ENCODE peak calls at places on chromosomes 3 and 15, in four cellular contexts. N is vagina, H is testis, R is transverse colon. A is an unnamed sample.

GRCh38 chr15:28904023-28904422 is 18.2 kb downstream of the APBA2 start:
- DNase-seq in R (no peak), N (no peak), H (no peak), A (no peak)

GRCh38 chr15:77863491-77864105 is 213.9 kb downstream of the TBC1D2B start:
- DNase-seq in N (no peak), R (no peak), H (no peak), A (no peak)

GRCh38 chr15:63593705-63594671 is 3.2 kb upstream of the FBXL22 start:
- DNase-seq in N (no peak), R (no peak), H (no peak), A (no peak)

GRCh38 chr3:124201786-124202185 is 209.9 kb upstream of the ROPN1 start:
- DNase-seq in R (peak; percentile 10), N (no peak), H (peak; percentile 44), A (no peak)

GRCh38 chr3:72569754-72570440 is 278.3 kb downstream of the SHQ1 start:
- DNase-seq in N (no peak), H (no peak), R (no peak), A (no peak)

GRCh38 chr15:74857082-74857655 is 14.2 kb upstream of the ULK3 start:
- DNase-seq in R (peak; percentile 70), H (no peak), N (no peak), A (peak; percentile 26)

GRCh38 chr3:48851407-48851806 is 3.7 kb upstream of the PRKAR2A start:
- DNase-seq in R (no peak), N (no peak), H (no peak), A (no peak)

GRCh38 chr3:9793161-9793781 is 389 bp downstream of the ARPC4 start:
- DNase-seq in R (peak; percentile 57), N (no peak), H (no peak), A (no peak)

GRCh38 chr3:30655187-30655812 is 48.9 kb downstream of the TGFBR2 start:
- DNase-seq in H (no peak), N (no peak), R (no peak), A (no peak)

GRCh38 chr3:35385271-35385670 is 254.1 kb upstream of the ARPP21 start:
- DNase-seq in R (no peak), H (no peak), N (no peak), A (no peak)

GRCh38 chr15:89052474-89052873 is 35.8 kb upstream of the ABHD2 start:
- DNase-seq in R (no peak), H (no peak), N (no peak), A (no peak)

GRCh38 chr3:65596511-65597224 is 442.1 kb downstream of the MAGI1 start:
- DNase-seq in H (no peak), R (no peak), N (no peak), A (no peak)

GRCh38 chr3:46196261-46196957 is 11.7 kb downstream of the CCR1 start:
- DNase-seq in N (no peak), R (no peak), H (no peak), A (no peak)

GRCh38 chr3:71299160-71299559 is 284.4 kb downstream of the FOXP1 start:
- DNase-seq in N (no peak), H (no peak), R (no peak), A (no peak)

GRCh38 chr15:101045835-101046691 is 126.9 kb downstream of the LRRK1 start:
- DNase-seq in H (peak; percentile 31), R (peak; percentile 5), N (peak; percentile 55), A (no peak)

GRCh38 chr3:63519426-63519825 is 133.0 kb upstream of the SNTN start:
- DNase-seq in N (no peak), R (no peak), H (no peak), A (no peak)

GRCh38 chr15:70763950-70764730 is 782 bp upstream of the UACA start:
- DNase-seq in H (no peak), N (no peak), R (no peak), A (peak; percentile 47)

GRCh38 chr3:10621749-10622148 is 116.4 kb upstream of the ATP2B2 start:
- DNase-seq in H (no peak), R (no peak), N (no peak), A (no peak)

GRCh38 chr3:50454671-50455070 is 48.8 kb downstream of the CACNA2D2 start:
- DNase-seq in R (no peak), H (no peak), N (no peak), A (no peak)

GRCh38 chr3:50447290-50447840 is 56.1 kb downstream of the CACNA2D2 start:
- DNase-seq in H (no peak), R (no peak), N (no peak), A (no peak)

GRCh38 chr3:50453907-50454306 is 49.5 kb downstream of the CACNA2D2 start:
- DNase-seq in H (no peak), R (no peak), N (no peak), A (no peak)

GRCh38 chr3:50448752-50449539 is 54.5 kb downstream of the CACNA2D2 start:
- DNase-seq in R (no peak), N (no peak), H (no peak), A (no peak)

DNA sequence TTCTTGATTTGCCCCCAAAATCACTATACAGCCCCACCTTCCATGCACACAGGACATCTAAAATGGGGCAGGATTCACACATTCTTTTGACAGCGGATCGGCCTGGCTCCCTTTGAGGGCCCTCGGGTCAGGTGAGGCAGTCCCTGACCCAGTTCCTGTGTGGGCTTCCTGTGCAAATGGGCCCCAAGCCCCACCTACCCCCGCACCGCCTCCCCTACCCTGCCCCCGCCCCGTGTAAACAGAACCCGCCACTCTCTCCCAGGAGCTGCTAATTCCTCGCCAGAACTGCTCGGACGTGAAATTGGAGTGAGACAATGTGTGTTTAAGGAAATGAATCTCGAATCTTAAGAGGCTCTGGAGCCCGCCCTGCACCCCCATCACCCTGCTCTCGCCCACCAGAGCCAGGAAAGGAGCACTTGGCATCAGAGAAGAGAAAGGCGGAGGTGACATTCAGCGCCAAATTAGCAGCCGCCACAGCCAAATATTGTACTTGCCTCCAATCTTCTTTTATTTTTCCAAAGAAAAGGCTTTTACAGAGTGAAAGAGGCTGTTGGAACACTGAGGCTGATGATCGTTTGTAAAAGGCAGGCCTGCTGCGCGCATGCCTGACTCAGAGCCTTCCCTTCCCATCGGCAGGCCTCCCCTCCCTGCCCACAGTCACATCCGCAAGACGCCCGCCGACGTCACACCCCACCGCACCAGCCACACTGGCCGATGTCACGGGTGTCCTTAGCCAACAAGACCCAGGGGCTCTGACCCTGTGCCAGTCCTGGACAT is 53.1 kb downstream of the CACNA2D2 start:
- DNase-seq in R (peak; percentile 66), N (no peak), H (peak; percentile 66), A (peak; percentile 91)
- H3K27ac ChIP-seq in R (peak overlapping the region; percentile 63), N (peak overlapping the region; percentile 48), H (peak overlapping the region; percentile 21), A (peak overlapping the region; percentile 84)

GRCh38 chr3:43338295-43338694 is 52.0 kb downstream of the SNRK start:
- DNase-seq in H (no peak), N (no peak), R (no peak), A (no peak)
- H3K36me3 ChIP-seq in H (no peaks in the 10 kb centered on the region), N (no peaks in the 10 kb centered on the region), R (peaks cover 86% of the 10 kb centered on the region), A (peaks cover 46% of the 10 kb centered on the region)

GRCh38 chr3:111212511-111212910 is 140.9 kb downstream of the NECTIN3 start:
- DNase-seq in N (no peak), H (no peak), R (no peak), A (no peak)
- TF ChIP-seq POLR2A in N (no peak), H (no peak), R (no peak), A (no peak)

GRCh38 chr3:52438104-52438376 is 6.9 kb downstream of the SEMA3G start:
- DNase-seq in R (no peak), N (no peak), H (no peak), A (no peak)

GRCh38 chr3:52440249-52440551 is 4.7 kb downstream of the SEMA3G start:
- DNase-seq in N (no peak), H (no peak), R (no peak), A (no peak)

GRCh38 chr3:52437326-52438103 is 7.4 kb downstream of the SEMA3G start:
- DNase-seq in H (no peak), R (peak; percentile 69), N (no peak), A (no peak)

GRCh38 chr3:52439426-52440248 is 5.3 kb downstream of the SEMA3G start:
- DNase-seq in N (no peak), H (no peak), R (no peak), A (no peak)

GRCh38 chr3:52438579-52439425 is 6.1 kb downstream of the SEMA3G start:
- DNase-seq in R (no peak), H (no peak), N (no peak), A (no peak)
- H3K27ac ChIP-seq in R (no peak overlapping the region), H (no peak overlapping the region), N (no peak overlapping the region), A (no peak overlapping the region)

GRCh38 chr3:52524258-52524751 is 9.4 kb downstream of the NT5DC2 start:
- DNase-seq in N (no peak), R (no peak), H (no peak), A (no peak)

GRCh38 chr3:52524752-52525661 is 8.7 kb downstream of the NT5DC2 start:
- DNase-seq in R (no peak), N (no peak), H (no peak), A (peak; percentile 75)

GRCh38 chr3:52527039-52527731 is 6.5 kb downstream of the NT5DC2 start:
- DNase-seq in N (no peak), H (no peak), R (peak; percentile 7), A (peak; percentile 1)

GRCh38 chr3:52526151-52526561 is 7.5 kb downstream of the NT5DC2 start:
- DNase-seq in N (no peak), R (no peak), H (no peak), A (peak; percentile 89)

DNA sequence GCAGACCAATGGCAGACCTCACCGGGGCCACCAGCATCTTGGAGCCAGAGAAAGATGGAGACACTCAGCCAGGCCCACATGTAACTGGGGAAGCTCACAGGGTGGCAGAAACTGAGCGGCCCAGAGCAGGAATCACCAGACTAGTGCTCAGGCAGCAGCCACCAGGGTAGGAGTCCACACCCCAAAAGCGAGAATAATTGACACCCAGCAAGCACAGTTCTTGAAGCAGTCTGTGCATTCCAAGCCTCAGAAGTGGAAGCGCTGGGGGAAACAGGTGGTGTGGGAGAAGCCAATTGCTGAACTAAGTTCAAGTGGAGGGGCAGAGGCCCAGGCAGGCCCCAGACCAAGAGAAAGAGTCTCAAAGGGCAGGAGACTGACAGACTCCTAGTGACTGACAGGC is 8.0 kb downstream of the NT5DC2 start:
- DNase-seq in N (no peak), H (no peak), R (no peak), A (no peak)
- H3K36me3 ChIP-seq in N (no peaks in the 10 kb centered on the region), H (no peaks in the 10 kb centered on the region), R (no peaks in the 10 kb centered on the region), A (peaks cover 14% of the 10 kb centered on the region)

GRCh38 chr15:80151148-80151547 is 1.7 kb upstream of the FAH start:
- DNase-seq in H (no peak), R (no peak), N (no peak), A (peak; percentile 83)

GRCh38 chr15:80153900-80154299 is 1.1 kb downstream of the FAH start:
- DNase-seq in H (no peak), N (no peak), R (no peak), A (no peak)

GRCh38 chr15:80152180-80152895 is 461 bp upstream of the FAH start:
- DNase-seq in H (peak; percentile 97), R (peak; percentile 98), N (peak; percentile 99), A (peak; percentile 98)

GRCh38 chr15:80152896-80153876 is at the start of gene FAH:
- DNase-seq in N (no peak), R (peak; percentile 36), H (no peak), A (peak; percentile 82)

DNA sequence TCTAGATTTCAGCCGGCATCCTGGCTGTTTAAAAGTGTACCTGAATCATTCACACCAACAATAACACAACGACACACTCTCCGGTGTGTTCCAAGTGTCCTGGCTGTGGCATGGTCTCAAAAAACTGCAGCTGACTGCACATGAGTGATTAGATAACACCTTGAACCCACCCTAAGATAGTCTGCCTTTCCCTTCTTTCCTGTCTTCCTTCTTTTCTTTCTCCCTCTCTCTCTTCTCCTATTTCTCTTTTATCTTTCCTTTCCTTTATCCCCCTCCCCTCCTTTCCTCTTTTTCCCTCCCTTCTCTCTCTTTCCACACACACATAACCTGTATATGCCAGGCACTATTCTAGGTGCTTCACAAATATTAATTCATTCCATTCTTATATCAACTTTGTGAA is 1.2 kb upstream of the FAH start:
- DNase-seq in H (no peak), R (no peak), N (no peak), A (peak; percentile 39)
- TF ChIP-seq POLR2A in H (no peak), R (no peak), N (no peak), A (no peak)

A was measured in thyroid gland.